ENCODE peak calls at places on chromosome 6, in nine cellular contexts. C is spleen; V is CD8-positive, alpha-beta memory T cell; Q is body of pancreas; Y is PC-9; O is tibial artery; E is heart right ventricle; T is pancreas; M is adrenal gland. H is an unnamed sample. For H3K36me3, the result is how much of the 10 kb centered on the place peaks cover.

GRCh38 chr6:105179244-105180065 is at the start of gene POPDC3:
- DNase-seq in C (no peak), V (no peak), Q (peak), Y (peak), O (no peak), E (peak), T (peak), M (no peak), H (no peak)

GRCh38 chr6:111818539-111819226 is 54.6 kb downstream of the FYN start:
- DNase-seq in C (no peak), V (peak), Q (no peak), Y (no peak), O (no peak), E (no peak), T (no peak), M (no peak), H (no peak)

GRCh38 chr6:47126647-47127339 is 84.7 kb upstream of the ADGRF1 start:
- DNase-seq in C (no peak), V (no peak), Q (peak), Y (peak), O (no peak), E (peak), T (peak), M (no peak), H (no peak)

GRCh38 chr6:96909826-96910225 is 12.1 kb upstream of the NDUFAF4 start:
- DNase-seq in C (no peak), V (no peak), Q (peak), Y (no peak), O (no peak), E (no peak), T (no peak), M (no peak), H (no peak)

GRCh38 chr6:132820629-132821381 is 6.4 kb downstream of the RPS12 start:
- DNase-seq in C (no peak), V (no peak), Q (no peak), Y (no peak), O (no peak), E (no peak), T (no peak), M (no peak), H (no peak)

GRCh38 chr6:140464720-140465119 is 1090.3 kb upstream of the CITED2 start:
- DNase-seq in C (no peak), V (no peak), Q (no peak), Y (no peak), O (no peak), E (no peak), T (no peak), M (no peak), H (no peak)

GRCh38 chr6:447381-448165 is 56.0 kb downstream of the IRF4 start:
- DNase-seq in C (peak), V (no peak), Q (no peak), Y (no peak), O (peak), E (no peak), T (no peak), M (no peak), H (no peak)

GRCh38 chr6:35294308-35294945 is 3.2 kb upstream of the DEF6 start:
- DNase-seq in C (peak), V (peak), Q (peak), Y (no peak), O (peak), E (no peak), T (peak), M (peak), H (peak)

GRCh38 chr6:1603708-1604346 is 5.9 kb upstream of the FOXC1 start:
- DNase-seq in C (peak), V (no peak), Q (no peak), Y (no peak), O (no peak), E (no peak), T (no peak), M (no peak), H (no peak)

GRCh38 chr6:107509506-107509905 is 19.6 kb downstream of the SOBP start:
- DNase-seq in C (no peak), V (no peak), Q (peak), Y (peak), O (no peak), E (no peak), T (no peak), M (no peak), H (no peak)

GRCh38 chr6:113055086-113055485 is 708.0 kb downstream of the RFPL4B start:
- DNase-seq in C (no peak), V (no peak), Q (no peak), Y (no peak), O (no peak), E (no peak), T (no peak), M (no peak), H (no peak)

GRCh38 chr6:81734500-81735140 is 17.9 kb downstream of the TENT5A start:
- DNase-seq in C (no peak), V (no peak), Q (no peak), Y (no peak), O (no peak), E (no peak), T (no peak), M (no peak), H (no peak)

GRCh38 chr6:144725731-144726522 is 440.8 kb downstream of the UTRN start:
- DNase-seq in C (no peak), V (no peak), Q (peak), Y (no peak), O (no peak), E (peak), T (peak), M (no peak), H (no peak)

GRCh38 chr6:1325471-1326309 is 13.8 kb downstream of the FOXQ1 start:
- DNase-seq in C (no peak), V (no peak), Q (no peak), Y (peak), O (no peak), E (no peak), T (peak), M (no peak), H (no peak)

GRCh38 chr6:139256087-139256486 is 35.7 kb downstream of the TXLNB start:
- DNase-seq in C (no peak), V (no peak), Q (no peak), Y (no peak), O (peak), E (peak), T (no peak), M (no peak), H (no peak)

GRCh38 chr6:36292170-36292569 is 22.3 kb downstream of the PNPLA1 start:
- DNase-seq in C (no peak), V (no peak), Q (no peak), Y (no peak), O (no peak), E (no peak), T (no peak), M (no peak), H (no peak)

GRCh38 chr6:125232466-125232865 is 69.3 kb downstream of the HDDC2 start:
- DNase-seq in C (no peak), V (no peak), Q (no peak), Y (no peak), O (no peak), E (no peak), T (no peak), M (no peak), H (no peak)

GRCh38 chr6:42118162-42119001 is 24.0 kb downstream of the C6orf132 start:
- DNase-seq in C (no peak), V (no peak), Q (peak), Y (peak), O (peak), E (peak), T (peak), M (peak), H (no peak)

GRCh38 chr6:3882865-3883264 is 33.7 kb downstream of the FAM50B start:
- DNase-seq in C (no peak), V (no peak), Q (no peak), Y (no peak), O (no peak), E (no peak), T (no peak), M (no peak), H (no peak)

GRCh38 chr6:138493413-138493812 is 5.9 kb downstream of the NHSL1 start:
- DNase-seq in C (no peak), V (no peak), Q (peak), Y (no peak), O (no peak), E (peak), T (peak), M (no peak), H (no peak)

GRCh38 chr6:139533573-139534471 is 159.4 kb upstream of the CITED2 start:
- DNase-seq in C (no peak), V (no peak), Q (peak), Y (no peak), O (no peak), E (no peak), T (peak), M (no peak), H (no peak)

GRCh38 chr6:74578339-74578738 is 627.5 kb downstream of the COL12A1 start:
- DNase-seq in C (no peak), V (no peak), Q (no peak), Y (peak), O (no peak), E (no peak), T (no peak), M (no peak), H (no peak)

GRCh38 chr6:72894091-72894490 is 272.2 kb downstream of the KCNQ5 start:
- DNase-seq in C (no peak), V (no peak), Q (no peak), Y (peak), O (no peak), E (no peak), T (no peak), M (no peak), H (no peak)

GRCh38 chr6:146905313-146905712 is 298.9 kb upstream of the STXBP5 start:
- DNase-seq in C (no peak), V (no peak), Q (peak), Y (peak), O (no peak), E (no peak), T (peak), M (peak), H (no peak)

GRCh38 chr6:168605964-168606363 is 165.0 kb downstream of the SMOC2 start:
- DNase-seq in C (no peak), V (no peak), Q (no peak), Y (no peak), O (peak), E (no peak), T (no peak), M (no peak), H (no peak)

GRCh38 chr6:16873698-16874097 is 112.4 kb upstream of the ATXN1 start:
- DNase-seq in C (no peak), V (no peak), Q (no peak), Y (no peak), O (no peak), E (no peak), T (no peak), M (no peak), H (no peak)

GRCh38 chr6:57262491-57262890 is 40.4 kb upstream of the RAB23 start:
- DNase-seq in C (no peak), V (no peak), Q (peak), Y (no peak), O (peak), E (peak), T (no peak), M (peak), H (no peak)

GRCh38 chr6:166046232-166046631 is 121.4 kb downstream of the TBXT start:
- DNase-seq in C (no peak), V (no peak), Q (no peak), Y (no peak), O (no peak), E (no peak), T (no peak), M (no peak), H (no peak)

DNA sequence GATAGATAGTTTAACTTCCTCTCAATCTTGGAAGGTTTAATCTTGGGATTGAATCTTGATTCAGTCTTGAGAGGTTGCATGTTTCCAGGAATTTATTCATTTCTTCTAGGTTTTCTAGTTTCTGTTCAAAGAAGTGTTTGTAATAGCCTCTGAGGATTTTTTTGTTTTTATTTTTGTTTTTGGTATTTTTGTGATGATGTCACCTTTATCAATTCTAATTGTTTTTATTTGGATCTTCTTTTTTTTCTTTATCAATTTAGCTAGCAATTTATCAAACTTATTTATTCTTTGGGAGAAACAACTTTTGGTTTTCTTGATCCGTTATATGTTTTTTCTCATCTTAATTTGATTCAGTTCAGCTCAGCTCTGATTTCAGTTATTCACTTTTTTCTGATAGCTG is 41.5 kb upstream of the ADGRB3 start:
- DNase-seq in C (no peak), V (no peak), Q (no peak), Y (no peak), O (no peak), E (no peak), T (no peak), M (no peak), H (no peak)
- H3K27ac ChIP-seq in C (no peak), V (no peak), Q (no peak), Y (no peak), O (no peak), E (no peak), T (no peak), M (no peak), H (no peak)

DNA sequence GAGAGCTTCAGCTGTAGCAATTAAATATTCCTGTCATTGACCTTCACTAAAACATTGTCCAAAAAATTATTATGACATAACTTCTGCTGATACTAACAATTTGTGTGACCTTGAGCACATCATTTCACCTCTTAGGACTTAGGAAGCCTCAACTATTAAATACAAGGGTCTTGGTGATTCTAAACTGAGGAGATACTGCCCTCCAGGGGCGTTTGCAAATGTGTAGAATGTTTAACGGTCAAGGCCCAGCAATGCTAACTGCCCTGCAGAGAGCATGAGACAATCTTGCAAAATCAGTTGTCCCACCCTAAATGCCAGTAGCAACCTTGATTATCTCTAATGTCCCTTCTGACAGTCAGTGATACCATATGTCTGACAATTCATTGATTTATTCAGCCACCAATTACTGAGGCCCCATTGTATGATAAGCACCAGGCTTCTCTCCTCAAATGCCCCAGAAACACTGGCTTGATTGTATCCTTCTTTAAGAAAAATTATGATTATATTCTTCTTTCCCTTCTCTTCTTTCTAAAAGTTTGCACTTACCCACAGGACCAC is 284.1 kb upstream of the PLN start:
- DNase-seq in C (no peak), V (no peak), Q (peak), Y (peak), O (no peak), E (no peak), T (no peak), M (peak), H (no peak)
- H3K36me3 ChIP-seq in C (under half), V (under half), Q (under half), Y (under half), O (under half), E (under half), T (under half), M (under half), H (under half)

GRCh38 chr6:12312736-12313135 is 22.6 kb downstream of the EDN1 start:
- DNase-seq in C (no peak), V (no peak), Q (no peak), Y (no peak), O (no peak), E (no peak), T (no peak), M (no peak), H (no peak)
- H3K27ac ChIP-seq in C (no peak), V (no peak), Q (no peak), Y (peak), O (no peak), E (no peak), T (peak), M (no peak), H (no peak)

DNA sequence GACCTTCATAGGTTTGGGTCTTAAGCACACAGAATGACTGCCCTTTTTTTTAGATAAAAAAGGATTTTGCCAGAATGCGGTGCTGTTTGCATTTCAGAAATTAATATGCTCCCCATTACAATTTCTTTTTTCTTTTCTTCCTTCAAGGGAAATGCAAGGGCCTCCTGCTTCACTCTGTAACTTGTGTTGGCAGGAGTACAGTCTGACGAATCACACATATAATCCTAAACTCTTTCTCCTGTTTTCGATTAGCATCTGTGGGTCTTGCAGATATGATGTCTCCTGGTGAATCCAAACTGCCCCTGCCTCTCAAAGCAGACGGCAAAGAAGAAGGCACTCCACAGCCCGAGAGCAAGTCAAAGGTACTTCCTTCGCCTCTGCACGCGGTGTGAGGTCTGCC is 149.6 kb downstream of the TMEM242 start:
- DNase-seq in C (no peak), V (no peak), Q (no peak), Y (no peak), O (no peak), E (no peak), T (no peak), M (no peak), H (no peak)
- H3K36me3 ChIP-seq in C (under half), V (under half), Q (under half), Y (under half), O (under half), E (under half), T (under half), M (under half), H (under half)